ENCODE peak calls at places on chromosomes 2 and 18, in six cellular contexts. L, Z, P, N, F and R are unnamed samples.

GRCh38 chr2:202186641-202187202 is 51.7 kb downstream of the SUMO1 start:
- DNase-seq in L (no peak), Z (no peak), P (no peak), N (no peak), F (no peak), R (no peak)

GRCh38 chr2:231926180-231926741 is at the start of gene NPPC:
- DNase-seq in L (no peak), Z (peak; percentile 72), P (no peak), N (peak; percentile 89), F (peak; percentile 38), R (peak; percentile 45)

GRCh38 chr18:76374330-76375281 is 120.4 kb downstream of the ZNF516 start:
- DNase-seq in L (no peak), Z (no peak), P (no peak), N (no peak), F (no peak), R (no peak)

GRCh38 chr18:364221-364620 is 96.4 kb upstream of the THOC1 start:
- DNase-seq in L (no peak), Z (no peak), P (no peak), N (no peak), F (no peak), R (peak; percentile 27)

GRCh38 chr2:109560265-109560664 is 53.5 kb downstream of the SEPTIN10 start:
- DNase-seq in L (no peak), Z (no peak), P (no peak), N (no peak), F (no peak), R (peak; percentile 48)

GRCh38 chr2:205034034-205034433 is 488.8 kb downstream of the PARD3B start:
- DNase-seq in L (no peak), Z (no peak), P (no peak), N (no peak), F (no peak), R (no peak)

GRCh38 chr18:35733419-35733818 is 151.9 kb downstream of the GALNT1 start:
- DNase-seq in L (no peak), Z (no peak), P (no peak), N (no peak), F (no peak), R (no peak)

GRCh38 chr2:48874282-48874681 is 118.8 kb upstream of the LHCGR start:
- DNase-seq in L (no peak), Z (no peak), P (no peak), N (no peak), F (no peak), R (no peak)

GRCh38 chr2:898319-898718 is 52.3 kb upstream of the SNTG2 start:
- DNase-seq in L (peak; percentile 7), Z (no peak), P (peak; percentile 6), N (peak; percentile 62), F (no peak), R (no peak)

GRCh38 chr2:66574701-66575624 is 140.0 kb downstream of the MEIS1 start:
- DNase-seq in L (peak; percentile 16), Z (peak; percentile 77), P (peak; percentile 75), N (peak; percentile 94), F (peak; percentile 33), R (peak; percentile 82)

GRCh38 chr2:169478339-169478738 is 955 bp upstream of the BBS5 start:
- DNase-seq in L (no peak), Z (no peak), P (no peak), N (no peak), F (no peak), R (peak; percentile 27)

GRCh38 chr2:160561551-160562280 is 68.1 kb upstream of the RBMS1 start:
- DNase-seq in L (no peak), Z (no peak), P (no peak), N (no peak), F (no peak), R (peak; percentile 78)

GRCh38 chr2:170255971-170256370 is 78.0 kb downstream of the MYO3B start:
- DNase-seq in L (no peak), Z (no peak), P (no peak), N (no peak), F (no peak), R (peak; percentile 67)

GRCh38 chr2:168699834-168700417 is 102.5 kb upstream of the NOSTRIN start:
- DNase-seq in L (no peak), Z (no peak), P (peak; percentile 82), N (no peak), F (no peak), R (peak; percentile 52)

GRCh38 chr2:230520875-230521155 is 104.8 kb downstream of the SP100 start:
- DNase-seq in L (no peak), Z (no peak), P (no peak), N (no peak), F (no peak), R (peak; percentile 52)

GRCh38 chr2:138649571-138649970 is 130.6 kb downstream of the NXPH2 start:
- DNase-seq in L (no peak), Z (no peak), P (no peak), N (no peak), F (no peak), R (peak; percentile 10)

GRCh38 chr18:12403601-12404506 is 3.9 kb upstream of the PRELID3A start:
- DNase-seq in L (no peak), Z (no peak), P (no peak), N (no peak), F (no peak), R (peak; percentile 86)

GRCh38 chr2:106566050-106566449 is 78.9 kb downstream of the CD8B2 start:
- DNase-seq in L (no peak), Z (no peak), P (peak; percentile 25), N (no peak), F (no peak), R (no peak)

GRCh38 chr2:75287624-75288313 is 88.4 kb upstream of the TACR1 start:
- DNase-seq in L (no peak), Z (no peak), P (no peak), N (no peak), F (no peak), R (no peak)

GRCh38 chr2:165114345-165114943 is 89.4 kb downstream of the SCN3A start:
- DNase-seq in L (no peak), Z (no peak), P (no peak), N (no peak), F (no peak), R (peak; percentile 79)

GRCh38 chr18:80193701-80194100 is 53.6 kb downstream of the PARD6G start:
- DNase-seq in L (no peak), Z (no peak), P (no peak), N (no peak), F (no peak), R (no peak)

GRCh38 chr2:191251014-191251413 is 5.8 kb downstream of the MYO1B start:
- DNase-seq in L (no peak), Z (no peak), P (no peak), N (peak; percentile 38), F (no peak), R (no peak)

GRCh38 chr2:71583876-71584275 is 130.5 kb downstream of the DYSF start:
- DNase-seq in L (no peak), Z (no peak), P (no peak), N (no peak), F (no peak), R (peak; percentile 16)